ENCODE peak calls at places on chromosomes 4 and X, in eight cellular contexts. D is colonic mucosa, J is A549, Q is aorta, K is cardiac muscle cell, P is pancreas, U is mesenchymal stem cell, M is iPS DF 6.9. N is an unnamed sample.

GRCh38 chr4:113762061-113762850 is 718 bp upstream of the CAMK2D start:
- DNase-seq in Q (peak; percentile 100), U (peak; percentile 100), D (peak; percentile 100), K (peak; percentile 100), M (peak; percentile 99), P (peak; percentile 98), J (peak; percentile 98), N (peak; percentile 99)

GRCh38 chr4:70945452-70946055 is 43.4 kb downstream of the MOB1B start:
- DNase-seq in Q (no peak), M (no peak), K (no peak), D (no peak), J (no peak), P (no peak), U (peak; percentile 29), N (no peak)

GRCh38 chr4:145839151-145839550 is 99.5 kb downstream of the ZNF827 start:
- DNase-seq in D (no peak), P (no peak), M (no peak), U (peak; percentile 44), Q (no peak), K (no peak), J (no peak), N (no peak)

GRCh38 chr4:102404551-102404969 is 59.3 kb upstream of the SLC39A8 start:
- DNase-seq in U (peak; percentile 28), J (no peak), D (no peak), Q (no peak), M (no peak), P (no peak), K (no peak), N (no peak)

GRCh38 chrX:12794654-12795053 is 3.4 kb downstream of the PRPS2 start:
- DNase-seq in P (no peak), D (no peak), J (no peak), Q (no peak), M (no peak), K (no peak), U (no peak), N (no peak)

GRCh38 chr4:15234101-15234500 is 193.7 kb upstream of the C1QTNF7 start:
- DNase-seq in K (no peak), P (no peak), M (no peak), D (no peak), J (no peak), Q (no peak), U (peak; percentile 96), N (no peak)

GRCh38 chr4:151561551-151562256 is 152.7 kb downstream of the FHIP1A start:
- DNase-seq in Q (no peak), D (no peak), P (no peak), U (no peak), K (no peak), M (no peak), J (no peak), N (no peak)

GRCh38 chr4:169810325-169811323 is 52.9 kb upstream of the HPF1 start:
- DNase-seq in Q (no peak), J (peak; percentile 76), K (peak; percentile 86), D (peak; percentile 57), M (peak; percentile 35), P (no peak), U (peak; percentile 76), N (peak; percentile 70)

GRCh38 chr4:14716622-14717021 is 285.7 kb upstream of the CPEB2 start:
- DNase-seq in P (no peak), D (no peak), M (no peak), U (no peak), J (no peak), Q (no peak), K (no peak), N (no peak)

GRCh38 chr4:22573198-22573597 is 57.3 kb upstream of the ADGRA3 start:
- DNase-seq in J (no peak), K (peak; percentile 24), M (no peak), U (no peak), Q (peak; percentile 81), P (peak; percentile 52), D (peak; percentile 34), N (no peak)

GRCh38 chrX:47176101-47176740 is 17.4 kb upstream of the UBA1 start:
- DNase-seq in U (no peak), K (no peak), P (no peak), D (no peak), M (no peak), J (no peak), Q (peak; percentile 37), N (no peak)

GRCh38 chr4:87058272-87059073 is 123.7 kb downstream of the AFF1 start:
- DNase-seq in Q (no peak), M (no peak), K (no peak), U (peak; percentile 47), J (peak; percentile 10), D (no peak), P (no peak), N (peak; percentile 61)

GRCh38 chr4:186146443-186146842 is 41.9 kb downstream of the FAM149A start:
- DNase-seq in J (no peak), K (no peak), Q (no peak), U (no peak), D (no peak), M (no peak), P (no peak), N (no peak)

GRCh38 chrX:54920610-54921426 is at the start of gene TRO:
- DNase-seq in K (peak; percentile 53), M (no peak), U (peak; percentile 28), Q (no peak), J (no peak), P (no peak), D (no peak), N (no peak)

GRCh38 chr4:183532823-183533222 is 28.0 kb downstream of the ING2 start:
- DNase-seq in U (peak; percentile 44), Q (no peak), P (no peak), J (no peak), K (no peak), D (no peak), M (no peak), N (no peak)

GRCh38 chr4:139828966-139829662 is 163.5 kb downstream of the MGST2 start:
- DNase-seq in U (no peak), Q (peak; percentile 49), M (no peak), K (no peak), D (no peak), J (no peak), P (no peak), N (no peak)

GRCh38 chrX:134236690-134237362 is at the start of gene CCDC160:
- DNase-seq in Q (peak; percentile 58), K (peak; percentile 96), P (peak; percentile 84), M (no peak), J (peak; percentile 7), D (peak; percentile 25), U (peak; percentile 39), N (no peak)

GRCh38 chrX:71542825-71543224 is 9.9 kb downstream of the OGT start:
- DNase-seq in M (no peak), U (no peak), J (no peak), P (no peak), D (no peak), Q (no peak), K (no peak), N (no peak)

GRCh38 chrX:71541546-71542022 is 8.7 kb downstream of the OGT start:
- DNase-seq in M (no peak), J (no peak), K (no peak), P (no peak), U (peak; percentile 84), Q (no peak), D (no peak), N (no peak)

GRCh38 chrX:71545364-71545763 is 12.5 kb downstream of the OGT start:
- DNase-seq in P (no peak), U (no peak), J (no peak), D (no peak), K (no peak), M (no peak), Q (no peak), N (no peak)

GRCh38 chrX:71542411-71542810 is 9.5 kb downstream of the OGT start:
- DNase-seq in J (no peak), U (peak; percentile 43), K (no peak), P (no peak), Q (no peak), D (no peak), M (no peak), N (no peak)

DNA sequence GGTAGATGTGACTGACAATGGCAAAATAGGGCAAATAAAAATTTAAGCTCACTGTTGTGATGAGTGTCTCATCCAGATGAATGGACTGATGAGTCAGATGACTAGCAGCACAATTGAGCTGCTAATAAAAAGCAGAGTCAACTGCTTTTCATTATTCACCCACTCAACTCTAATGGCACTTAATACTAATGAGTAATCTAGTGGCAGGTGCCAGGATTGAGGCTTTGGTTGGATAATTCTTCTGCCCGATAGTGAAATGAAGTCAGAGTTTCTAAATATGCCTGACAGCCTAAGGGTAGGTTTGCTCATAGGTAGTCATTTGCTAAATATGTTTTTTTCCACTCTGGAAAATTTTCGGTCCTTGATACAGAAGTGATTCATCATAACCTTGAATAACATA is 10.4 kb downstream of the OGT start:
- DNase-seq in U (peak; percentile 74), J (peak; percentile 29), P (no peak), K (no peak), M (no peak), Q (no peak), D (no peak), N (no peak)
- H3K4me3 ChIP-seq in U (no peak overlapping the region), J (no peak overlapping the region), P (no peak overlapping the region), K (no peak overlapping the region), M (no peak overlapping the region), Q (no peak overlapping the region), D (no peak overlapping the region), N (peak overlapping the region; percentile 84)

GRCh38 chr4:7575426-7575825 is 140.7 kb upstream of the PSAPL1 start:
- DNase-seq in P (no peak), J (no peak), M (no peak), Q (no peak), U (no peak), D (no peak), K (no peak), N (no peak)
- H3K9me3 ChIP-seq in P (no peaks in the 10 kb centered on the region), J (peaks cover 43% of the 10 kb centered on the region), M (peaks cover 3% of the 10 kb centered on the region), Q (peaks cover 24% of the 10 kb centered on the region), U (peaks cover 90% of the 10 kb centered on the region), D (no peaks in the 10 kb centered on the region), K (no peaks in the 10 kb centered on the region), N (peaks cover 28% of the 10 kb centered on the region)

GRCh38 chr4:123555500-123556273 is 159.1 kb downstream of the SPRY1 start:
- DNase-seq in J (peak; percentile 81), Q (peak; percentile 93), M (no peak), K (peak; percentile 60), P (peak; percentile 92), U (peak; percentile 86), D (peak; percentile 96), N (no peak)

GRCh38 chr4:123553733-123554132 is 157.1 kb downstream of the SPRY1 start:
- DNase-seq in J (peak; percentile 10), P (no peak), U (no peak), K (no peak), M (no peak), D (no peak), Q (no peak), N (no peak)

GRCh38 chr4:123554263-123554662 is 157.7 kb downstream of the SPRY1 start:
- DNase-seq in D (no peak), P (no peak), K (no peak), Q (no peak), J (no peak), M (no peak), U (no peak), N (no peak)

GRCh38 chr4:123556526-123556925 is 159.9 kb downstream of the SPRY1 start:
- DNase-seq in J (no peak), Q (no peak), U (no peak), K (no peak), D (no peak), P (no peak), M (no peak), N (no peak)

GRCh38 chr4:123554819-123555499 is 158.4 kb downstream of the SPRY1 start:
- DNase-seq in D (peak; percentile 25), P (no peak), M (no peak), U (no peak), K (no peak), J (no peak), Q (peak; percentile 67), N (no peak)
- H3K27ac ChIP-seq in D (peak overlapping the region; percentile 91), P (peak overlapping the region; percentile 69), M (no peak overlapping the region), U (peak overlapping the region; percentile 99), K (peak overlapping the region; percentile 73), J (peak overlapping the region; percentile 88), Q (peak overlapping the region; percentile 33), N (no peak overlapping the region)

GRCh38 chrX:121389976-121390709 is 342.7 kb downstream of the GLUD2 start:
- DNase-seq in Q (no peak), U (no peak), P (no peak), D (peak; percentile 20), J (no peak), K (no peak), M (no peak), N (no peak)
- H3K4me3 ChIP-seq in Q (no peak overlapping the region), U (no peak overlapping the region), P (no peak overlapping the region), D (no peak overlapping the region), J (no peak overlapping the region), K (no peak overlapping the region), M (no peak overlapping the region), N (no peak overlapping the region)